ENCODE peak calls at places on chromosomes 6 and 20, in ten cellular contexts. R, P, U, C, V, G, W, I, X and O are unnamed samples.

GRCh38 chr20:32190608-32191415 is 16.7 kb downstream of the PLAGL2 start:
- DNase-seq in I (no peak), R (no peak), W (no peak), C (no peak), X (no peak), G (no peak), V (no peak), P (peak), U (no peak), O (no peak)

GRCh38 chr6:19052219-19052618 is 665.1 kb downstream of the RNF144B start:
- DNase-seq in P (no peak), X (no peak), G (no peak), C (no peak), V (no peak), I (no peak), W (no peak), U (no peak), R (peak), O (no peak)

GRCh38 chr6:119334535-119335264 is 14.9 kb downstream of the MAN1A1 start:
- DNase-seq in W (no peak), X (no peak), C (no peak), V (no peak), G (no peak), I (no peak), R (peak), P (no peak), U (no peak), O (no peak)

GRCh38 chr6:167350731-167351655 is 26.1 kb downstream of the TTLL2 start:
- DNase-seq in W (peak), I (peak), X (no peak), P (peak), R (peak), U (peak), C (peak), G (peak), V (peak), O (peak)

GRCh38 chr20:38893485-38894090 is 32.6 kb upstream of the FAM83D start:
- DNase-seq in G (peak), W (peak), C (peak), P (peak), R (peak), X (peak), I (peak), V (peak), U (peak), O (peak)

GRCh38 chr6:67629268-67629667 is 1005.8 kb upstream of the ADGRB3 start:
- DNase-seq in R (peak), V (no peak), W (peak), U (no peak), G (no peak), I (no peak), X (no peak), C (no peak), P (no peak), O (no peak)

GRCh38 chr20:31664696-31665354 is 27.1 kb downstream of the COX4I2 start:
- DNase-seq in G (no peak), I (no peak), U (no peak), C (no peak), X (no peak), R (no peak), W (no peak), P (no peak), V (no peak), O (no peak)

GRCh38 chr6:36971926-36972673 is 13.9 kb downstream of the MTCH1 start:
- DNase-seq in R (no peak), X (no peak), W (no peak), C (no peak), I (no peak), U (no peak), G (no peak), P (no peak), V (no peak), O (no peak)

GRCh38 chr6:72037006-72037405 is 150.7 kb downstream of the RIMS1 start:
- DNase-seq in U (no peak), C (no peak), G (no peak), R (no peak), P (no peak), I (no peak), X (no peak), V (peak), W (no peak), O (no peak)

GRCh38 chr20:32982617-32983458 is 21.4 kb downstream of the SUN5 start:
- DNase-seq in C (no peak), I (no peak), G (no peak), U (no peak), X (no peak), W (no peak), P (peak), R (no peak), V (peak), O (no peak)

GRCh38 chr6:140486468-140487361 is 1112.3 kb upstream of the CITED2 start:
- DNase-seq in P (no peak), U (no peak), W (no peak), G (no peak), X (no peak), I (no peak), R (peak), C (no peak), V (no peak), O (no peak)